ENCODE peak calls at places on chromosomes 13 and 19, in seven cellular contexts. One of them, this sample, is unnamed.
A peak's percentile ranks its signal among the peaks of the same experiment; 100 is the strongest.

GRCh38 chr13:44917589-44918322 is 71.5 kb downstream of the NUFIP1 start:
- DNase-seq in NCI-H1105 treated with DMSO at 0.1 percent for 48 hours: peak; percentile 88
- DNase-seq in stimulated activated CD8-positive, alpha-beta memory T cell treated with anti-CD3 and anti-CD28 coated beads, Interleukin-2, amount 100 ng/mL, for 48 hours: peak; percentile 95
- DNase-seq in activated CD4-positive, alpha-beta T cell treated with anti-CD3 and anti-CD28 coated beads for 24 hours: peak; percentile 91
- DNase-seq in retina: peak; percentile 99
- DNase-seq in posterior vena cava: peak; percentile 98
- DNase-seq in A549: peak; percentile 64
- DNase-seq in this sample: peak; percentile 91

GRCh38 chr13:110018009-110018408 is 231.6 kb upstream of the IRS2 start:
- DNase-seq in NCI-H1105 treated with DMSO at 0.1 percent for 48 hours: no peak
- DNase-seq in stimulated activated CD8-positive, alpha-beta memory T cell treated with anti-CD3 and anti-CD28 coated beads, Interleukin-2, amount 100 ng/mL, for 48 hours: no peak
- DNase-seq in activated CD4-positive, alpha-beta T cell treated with anti-CD3 and anti-CD28 coated beads for 24 hours: no peak
- DNase-seq in retina: no peak
- DNase-seq in posterior vena cava: no peak
- DNase-seq in A549: no peak
- DNase-seq in this sample: no peak

GRCh38 chr19:31340059-31341025 is 8.9 kb downstream of the TSHZ3 start:
- DNase-seq in NCI-H1105 treated with DMSO at 0.1 percent for 48 hours: peak; percentile 96
- DNase-seq in stimulated activated CD8-positive, alpha-beta memory T cell treated with anti-CD3 and anti-CD28 coated beads, Interleukin-2, amount 100 ng/mL, for 48 hours: no peak
- DNase-seq in activated CD4-positive, alpha-beta T cell treated with anti-CD3 and anti-CD28 coated beads for 24 hours: no peak
- DNase-seq in retina: peak; percentile 41
- DNase-seq in posterior vena cava: peak; percentile 62
- DNase-seq in A549: no peak
- DNase-seq in this sample: no peak

GRCh38 chr13:23639672-23640275 is 69.6 kb downstream of the TNFRSF19 start:
- DNase-seq in NCI-H1105 treated with DMSO at 0.1 percent for 48 hours: no peak
- DNase-seq in stimulated activated CD8-positive, alpha-beta memory T cell treated with anti-CD3 and anti-CD28 coated beads, Interleukin-2, amount 100 ng/mL, for 48 hours: no peak
- DNase-seq in activated CD4-positive, alpha-beta T cell treated with anti-CD3 and anti-CD28 coated beads for 24 hours: no peak
- DNase-seq in retina: no peak
- DNase-seq in posterior vena cava: no peak
- DNase-seq in A549: no peak
- DNase-seq in this sample: no peak

GRCh38 chr19:2740314-2740656 is 468 bp upstream of the SLC39A3 start:
- DNase-seq in NCI-H1105 treated with DMSO at 0.1 percent for 48 hours: no peak
- DNase-seq in stimulated activated CD8-positive, alpha-beta memory T cell treated with anti-CD3 and anti-CD28 coated beads, Interleukin-2, amount 100 ng/mL, for 48 hours: no peak
- DNase-seq in activated CD4-positive, alpha-beta T cell treated with anti-CD3 and anti-CD28 coated beads for 24 hours: no peak
- DNase-seq in retina: no peak
- DNase-seq in posterior vena cava: no peak
- DNase-seq in A549: no peak
- DNase-seq in this sample: no peak

GRCh38 chr13:89212186-89212585 is 1541.0 kb downstream of the SLITRK5 start:
- DNase-seq in NCI-H1105 treated with DMSO at 0.1 percent for 48 hours: peak; percentile 84
- DNase-seq in stimulated activated CD8-positive, alpha-beta memory T cell treated with anti-CD3 and anti-CD28 coated beads, Interleukin-2, amount 100 ng/mL, for 48 hours: no peak
- DNase-seq in activated CD4-positive, alpha-beta T cell treated with anti-CD3 and anti-CD28 coated beads for 24 hours: no peak
- DNase-seq in retina: no peak
- DNase-seq in posterior vena cava: no peak
- DNase-seq in A549: no peak
- DNase-seq in this sample: no peak

GRCh38 chr19:28299649-28300048 is 913.3 kb downstream of the UQCRFS1 start:
- DNase-seq in NCI-H1105 treated with DMSO at 0.1 percent for 48 hours: no peak
- DNase-seq in stimulated activated CD8-positive, alpha-beta memory T cell treated with anti-CD3 and anti-CD28 coated beads, Interleukin-2, amount 100 ng/mL, for 48 hours: no peak
- DNase-seq in activated CD4-positive, alpha-beta T cell treated with anti-CD3 and anti-CD28 coated beads for 24 hours: no peak
- DNase-seq in retina: no peak
- DNase-seq in posterior vena cava: no peak
- DNase-seq in A549: no peak
- DNase-seq in this sample: no peak

GRCh38 chr13:113814435-113814821 is 49.4 kb downstream of the GAS6 start:
- DNase-seq in NCI-H1105 treated with DMSO at 0.1 percent for 48 hours: no peak
- DNase-seq in stimulated activated CD8-positive, alpha-beta memory T cell treated with anti-CD3 and anti-CD28 coated beads, Interleukin-2, amount 100 ng/mL, for 48 hours: no peak
- DNase-seq in activated CD4-positive, alpha-beta T cell treated with anti-CD3 and anti-CD28 coated beads for 24 hours: no peak
- DNase-seq in retina: no peak
- DNase-seq in posterior vena cava: no peak
- DNase-seq in A549: no peak
- DNase-seq in this sample: no peak

GRCh38 chr13:111029957-111030609 is 85.0 kb upstream of the ARHGEF7 start:
- DNase-seq in NCI-H1105 treated with DMSO at 0.1 percent for 48 hours: no peak
- DNase-seq in stimulated activated CD8-positive, alpha-beta memory T cell treated with anti-CD3 and anti-CD28 coated beads, Interleukin-2, amount 100 ng/mL, for 48 hours: no peak
- DNase-seq in activated CD4-positive, alpha-beta T cell treated with anti-CD3 and anti-CD28 coated beads for 24 hours: no peak
- DNase-seq in retina: no peak
- DNase-seq in posterior vena cava: no peak
- DNase-seq in A549: no peak
- DNase-seq in this sample: no peak

GRCh38 chr19:46481187-46481586 is 9.8 kb upstream of the PNMA8A start:
- DNase-seq in NCI-H1105 treated with DMSO at 0.1 percent for 48 hours: no peak
- DNase-seq in stimulated activated CD8-positive, alpha-beta memory T cell treated with anti-CD3 and anti-CD28 coated beads, Interleukin-2, amount 100 ng/mL, for 48 hours: no peak
- DNase-seq in activated CD4-positive, alpha-beta T cell treated with anti-CD3 and anti-CD28 coated beads for 24 hours: no peak
- DNase-seq in retina: no peak
- DNase-seq in posterior vena cava: no peak
- DNase-seq in A549: no peak
- DNase-seq in this sample: no peak

GRCh38 chr13:102913924-102914628 is 68.2 kb downstream of the ERCC5 start:
- DNase-seq in NCI-H1105 treated with DMSO at 0.1 percent for 48 hours: no peak
- DNase-seq in stimulated activated CD8-positive, alpha-beta memory T cell treated with anti-CD3 and anti-CD28 coated beads, Interleukin-2, amount 100 ng/mL, for 48 hours: no peak
- DNase-seq in activated CD4-positive, alpha-beta T cell treated with anti-CD3 and anti-CD28 coated beads for 24 hours: no peak
- DNase-seq in retina: no peak
- DNase-seq in posterior vena cava: no peak
- DNase-seq in A549: no peak
- DNase-seq in this sample: no peak

GRCh38 chr19:6769006-6769637 is 1.9 kb upstream of the SH2D3A start:
- DNase-seq in NCI-H1105 treated with DMSO at 0.1 percent for 48 hours: no peak
- DNase-seq in stimulated activated CD8-positive, alpha-beta memory T cell treated with anti-CD3 and anti-CD28 coated beads, Interleukin-2, amount 100 ng/mL, for 48 hours: no peak
- DNase-seq in activated CD4-positive, alpha-beta T cell treated with anti-CD3 and anti-CD28 coated beads for 24 hours: no peak
- DNase-seq in retina: no peak
- DNase-seq in posterior vena cava: no peak
- DNase-seq in A549: no peak
- DNase-seq in this sample: no peak

GRCh38 chr13:44012910-44013309 is 133.2 kb downstream of the LACC1 start:
- DNase-seq in NCI-H1105 treated with DMSO at 0.1 percent for 48 hours: no peak
- DNase-seq in stimulated activated CD8-positive, alpha-beta memory T cell treated with anti-CD3 and anti-CD28 coated beads, Interleukin-2, amount 100 ng/mL, for 48 hours: no peak
- DNase-seq in activated CD4-positive, alpha-beta T cell treated with anti-CD3 and anti-CD28 coated beads for 24 hours: no peak
- DNase-seq in retina: no peak
- DNase-seq in posterior vena cava: no peak
- DNase-seq in A549: no peak
- DNase-seq in this sample: no peak

GRCh38 chr19:4357921-4358326 is 14.6 kb downstream of the MPND start:
- DNase-seq in NCI-H1105 treated with DMSO at 0.1 percent for 48 hours: no peak
- DNase-seq in stimulated activated CD8-positive, alpha-beta memory T cell treated with anti-CD3 and anti-CD28 coated beads, Interleukin-2, amount 100 ng/mL, for 48 hours: no peak
- DNase-seq in activated CD4-positive, alpha-beta T cell treated with anti-CD3 and anti-CD28 coated beads for 24 hours: no peak
- DNase-seq in retina: no peak
- DNase-seq in posterior vena cava: no peak
- DNase-seq in A549: no peak
- DNase-seq in this sample: no peak

GRCh38 chr13:111573362-111573761 is 252.9 kb downstream of the TEX29 start:
- DNase-seq in NCI-H1105 treated with DMSO at 0.1 percent for 48 hours: no peak
- DNase-seq in stimulated activated CD8-positive, alpha-beta memory T cell treated with anti-CD3 and anti-CD28 coated beads, Interleukin-2, amount 100 ng/mL, for 48 hours: no peak
- DNase-seq in activated CD4-positive, alpha-beta T cell treated with anti-CD3 and anti-CD28 coated beads for 24 hours: no peak
- DNase-seq in retina: no peak
- DNase-seq in posterior vena cava: peak; percentile 22
- DNase-seq in A549: no peak
- DNase-seq in this sample: no peak

GRCh38 chr19:9342610-9343304 is 18.8 kb downstream of the ZNF559 start:
- DNase-seq in NCI-H1105 treated with DMSO at 0.1 percent for 48 hours: no peak
- DNase-seq in stimulated activated CD8-positive, alpha-beta memory T cell treated with anti-CD3 and anti-CD28 coated beads, Interleukin-2, amount 100 ng/mL, for 48 hours: no peak
- DNase-seq in activated CD4-positive, alpha-beta T cell treated with anti-CD3 and anti-CD28 coated beads for 24 hours: no peak
- DNase-seq in retina: peak; percentile 2
- DNase-seq in posterior vena cava: no peak
- DNase-seq in A549: no peak
- DNase-seq in this sample: no peak

GRCh38 chr13:72808917-72809500 is 27.1 kb downstream of the PIBF1 start:
- DNase-seq in NCI-H1105 treated with DMSO at 0.1 percent for 48 hours: no peak
- DNase-seq in stimulated activated CD8-positive, alpha-beta memory T cell treated with anti-CD3 and anti-CD28 coated beads, Interleukin-2, amount 100 ng/mL, for 48 hours: no peak
- DNase-seq in activated CD4-positive, alpha-beta T cell treated with anti-CD3 and anti-CD28 coated beads for 24 hours: no peak
- DNase-seq in retina: peak; percentile 26
- DNase-seq in posterior vena cava: no peak
- DNase-seq in A549: no peak
- DNase-seq in this sample: no peak

GRCh38 chr19:14519860-14520407 is 1.7 kb upstream of the DNAJB1 start:
- DNase-seq in NCI-H1105 treated with DMSO at 0.1 percent for 48 hours: no peak
- DNase-seq in stimulated activated CD8-positive, alpha-beta memory T cell treated with anti-CD3 and anti-CD28 coated beads, Interleukin-2, amount 100 ng/mL, for 48 hours: no peak
- DNase-seq in activated CD4-positive, alpha-beta T cell treated with anti-CD3 and anti-CD28 coated beads for 24 hours: no peak
- DNase-seq in retina: no peak
- DNase-seq in posterior vena cava: no peak
- DNase-seq in A549: no peak
- DNase-seq in this sample: no peak

GRCh38 chr13:99746857-99747710 is 224.5 kb downstream of the ZIC5 start:
- DNase-seq in NCI-H1105 treated with DMSO at 0.1 percent for 48 hours: no peak
- DNase-seq in stimulated activated CD8-positive, alpha-beta memory T cell treated with anti-CD3 and anti-CD28 coated beads, Interleukin-2, amount 100 ng/mL, for 48 hours: no peak
- DNase-seq in activated CD4-positive, alpha-beta T cell treated with anti-CD3 and anti-CD28 coated beads for 24 hours: no peak
- DNase-seq in retina: peak; percentile 52
- DNase-seq in posterior vena cava: no peak
- DNase-seq in A549: no peak
- DNase-seq in this sample: no peak

GRCh38 chr13:106145070-106145469 is 390.4 kb downstream of the EFNB2 start:
- DNase-seq in NCI-H1105 treated with DMSO at 0.1 percent for 48 hours: no peak
- DNase-seq in stimulated activated CD8-positive, alpha-beta memory T cell treated with anti-CD3 and anti-CD28 coated beads, Interleukin-2, amount 100 ng/mL, for 48 hours: no peak
- DNase-seq in activated CD4-positive, alpha-beta T cell treated with anti-CD3 and anti-CD28 coated beads for 24 hours: no peak
- DNase-seq in retina: no peak
- DNase-seq in posterior vena cava: no peak
- DNase-seq in A549: no peak
- DNase-seq in this sample: no peak

GRCh38 chr19:35045667-35046300 is 4.3 kb downstream of the HPN start:
- DNase-seq in NCI-H1105 treated with DMSO at 0.1 percent for 48 hours: no peak
- DNase-seq in stimulated activated CD8-positive, alpha-beta memory T cell treated with anti-CD3 and anti-CD28 coated beads, Interleukin-2, amount 100 ng/mL, for 48 hours: no peak
- DNase-seq in activated CD4-positive, alpha-beta T cell treated with anti-CD3 and anti-CD28 coated beads for 24 hours: no peak
- DNase-seq in retina: no peak
- DNase-seq in posterior vena cava: no peak
- DNase-seq in A549: peak; percentile 95
- DNase-seq in this sample: no peak

GRCh38 chr19:48443262-48443661 is 2.5 kb upstream of the GRWD1 start:
- DNase-seq in NCI-H1105 treated with DMSO at 0.1 percent for 48 hours: peak; percentile 21
- DNase-seq in stimulated activated CD8-positive, alpha-beta memory T cell treated with anti-CD3 and anti-CD28 coated beads, Interleukin-2, amount 100 ng/mL, for 48 hours: no peak
- DNase-seq in activated CD4-positive, alpha-beta T cell treated with anti-CD3 and anti-CD28 coated beads for 24 hours: no peak
- DNase-seq in retina: peak; percentile 21
- DNase-seq in posterior vena cava: no peak
- DNase-seq in A549: no peak
- DNase-seq in this sample: no peak

GRCh38 chr13:48201044-48201443 is 32.0 kb upstream of the ITM2B start:
- DNase-seq in NCI-H1105 treated with DMSO at 0.1 percent for 48 hours: no peak
- DNase-seq in stimulated activated CD8-positive, alpha-beta memory T cell treated with anti-CD3 and anti-CD28 coated beads, Interleukin-2, amount 100 ng/mL, for 48 hours: no peak
- DNase-seq in activated CD4-positive, alpha-beta T cell treated with anti-CD3 and anti-CD28 coated beads for 24 hours: no peak
- DNase-seq in retina: no peak
- DNase-seq in posterior vena cava: no peak
- DNase-seq in A549: no peak
- DNase-seq in this sample: no peak

GRCh38 chr13:60583196-60583908 is 186.3 kb downstream of the TDRD3 start:
- DNase-seq in NCI-H1105 treated with DMSO at 0.1 percent for 48 hours: no peak
- DNase-seq in stimulated activated CD8-positive, alpha-beta memory T cell treated with anti-CD3 and anti-CD28 coated beads, Interleukin-2, amount 100 ng/mL, for 48 hours: no peak
- DNase-seq in activated CD4-positive, alpha-beta T cell treated with anti-CD3 and anti-CD28 coated beads for 24 hours: no peak
- DNase-seq in retina: no peak
- DNase-seq in posterior vena cava: no peak
- DNase-seq in A549: no peak
- DNase-seq in this sample: no peak

GRCh38 chr19:5826531-5827341 is 12.8 kb downstream of the FUT6 start:
- DNase-seq in NCI-H1105 treated with DMSO at 0.1 percent for 48 hours: peak; percentile 96
- DNase-seq in stimulated activated CD8-positive, alpha-beta memory T cell treated with anti-CD3 and anti-CD28 coated beads, Interleukin-2, amount 100 ng/mL, for 48 hours: no peak
- DNase-seq in activated CD4-positive, alpha-beta T cell treated with anti-CD3 and anti-CD28 coated beads for 24 hours: no peak
- DNase-seq in retina: peak; percentile 43
- DNase-seq in posterior vena cava: no peak
- DNase-seq in A549: peak; percentile 65
- DNase-seq in this sample: no peak

GRCh38 chr13:51451467-51452390 is 1.1 kb downstream of the INTS6 start:
- DNase-seq in NCI-H1105 treated with DMSO at 0.1 percent for 48 hours: peak; percentile 44
- DNase-seq in stimulated activated CD8-positive, alpha-beta memory T cell treated with anti-CD3 and anti-CD28 coated beads, Interleukin-2, amount 100 ng/mL, for 48 hours: peak; percentile 68
- DNase-seq in activated CD4-positive, alpha-beta T cell treated with anti-CD3 and anti-CD28 coated beads for 24 hours: peak; percentile 51
- DNase-seq in retina: peak; percentile 79
- DNase-seq in posterior vena cava: peak; percentile 96
- DNase-seq in A549: peak; percentile 41
- DNase-seq in this sample: peak; percentile 55

This sample was measured in activated CD8-positive, alpha-beta memory T cell treated with anti-CD3 and anti-CD28 coated beads for 1 hour.